ENCODE peak calls at places on chromosomes 7 and 10, in nine cellular contexts. C, M, L, V, O, B, X, H and J are unnamed samples.

GRCh38 chr10:9992656-9993055 is 1025.0 kb upstream of the CELF2 start:
- DNase-seq in C (no peak), M (no peak), L (no peak), V (no peak), O (no peak), B (no peak), X (no peak), H (no peak), J (no peak)

GRCh38 chr7:43884209-43884608 is 14.9 kb upstream of the MRPS24 start:
- DNase-seq in C (no peak), M (no peak), L (no peak), V (no peak), O (no peak), B (no peak), X (no peak), H (no peak), J (no peak)

GRCh38 chr10:112435013-112435619 is 11.6 kb downstream of the ZDHHC6 start:
- DNase-seq in C (peak; percentile 45), M (no peak), L (no peak), V (peak; percentile 60), O (no peak), B (peak; percentile 26), X (no peak), H (no peak), J (no peak)

GRCh38 chr7:40199076-40199802 is 64.4 kb downstream of the SUGCT start:
- DNase-seq in C (peak; percentile 5), M (no peak), L (no peak), V (peak; percentile 63), O (no peak), B (no peak), X (no peak), H (no peak), J (peak; percentile 47)

GRCh38 chr7:129828989-129829676 is 123.6 kb downstream of the UBE2H start:
- DNase-seq in C (no peak), M (no peak), L (no peak), V (no peak), O (no peak), B (peak; percentile 28), X (no peak), H (no peak), J (no peak)

GRCh38 chr10:75530337-75530736 is 98.9 kb downstream of the LRMDA start:
- DNase-seq in C (no peak), M (no peak), L (no peak), V (no peak), O (no peak), B (no peak), X (no peak), H (no peak), J (no peak)

GRCh38 chr7:11343818-11344413 is 370.2 kb downstream of the PHF14 start:
- DNase-seq in C (peak; percentile 49), M (no peak), L (peak; percentile 34), V (peak; percentile 26), O (peak; percentile 33), B (peak; percentile 78), X (no peak), H (no peak), J (peak; percentile 22)

GRCh38 chr7:158791133-158791532 is 38.2 kb downstream of the ESYT2 start:
- DNase-seq in C (no peak), M (no peak), L (no peak), V (no peak), O (no peak), B (no peak), X (no peak), H (no peak), J (no peak)

GRCh38 chr7:130506358-130506757 is 14.5 kb downstream of the MEST start:
- DNase-seq in C (no peak), M (no peak), L (no peak), V (no peak), O (no peak), B (no peak), X (no peak), H (no peak), J (no peak)

GRCh38 chr10:100637785-100638184 is 102.0 kb downstream of the HIF1AN start:
- DNase-seq in C (no peak), M (no peak), L (no peak), V (no peak), O (no peak), B (peak; percentile 39), X (no peak), H (no peak), J (peak; percentile 87)

GRCh38 chr10:115141254-115141653 is 48.1 kb downstream of the ATRNL1 start:
- DNase-seq in C (no peak), M (no peak), L (no peak), V (peak; percentile 12), O (no peak), B (no peak), X (no peak), H (no peak), J (peak; percentile 4)

GRCh38 chr10:44071479-44071878 is 313.4 kb downstream of the CXCL12 start:
- DNase-seq in C (no peak), M (no peak), L (no peak), V (peak; percentile 90), O (no peak), B (no peak), X (no peak), H (no peak), J (no peak)

GRCh38 chr10:47044741-47045140 is 133.5 kb downstream of the PTPN20 start:
- DNase-seq in C (no peak), M (no peak), L (no peak), V (no peak), O (no peak), B (no peak), X (no peak), H (peak; percentile 48), J (peak; percentile 63)

GRCh38 chr10:11773777-11774441 is 31.7 kb downstream of the ECHDC3 start:
- DNase-seq in C (no peak), M (no peak), L (peak; percentile 33), V (no peak), O (no peak), B (no peak), X (no peak), H (no peak), J (no peak)

GRCh38 chr7:105934577-105935185 is 28.4 kb upstream of the CDHR3 start:
- DNase-seq in C (peak; percentile 55), M (no peak), L (peak; percentile 68), V (peak; percentile 47), O (peak; percentile 62), B (peak; percentile 75), X (no peak), H (no peak), J (peak; percentile 65)

GRCh38 chr10:89702121-89702480 is 711 bp downstream of the KIF20B start:
- DNase-seq in C (peak; percentile 32), M (peak; percentile 2), L (peak; percentile 16), V (peak; percentile 5), O (no peak), B (peak; percentile 11), X (no peak), H (no peak), J (peak; percentile 11)

GRCh38 chr7:22726849-22727792 is at the start of gene IL6:
- DNase-seq in C (no peak), M (no peak), L (peak; percentile 80), V (peak; percentile 97), O (peak; percentile 75), B (no peak), X (peak; percentile 84), H (no peak), J (peak; percentile 65)